ENCODE peak calls at places on chromosomes 4 and X, in seven cellular contexts. O, C, J, I, G, Z and K are unnamed samples.
A peak's percentile ranks its signal among the peaks of the same experiment; 100 is the strongest.

GRCh38 chr4:114180481-114180880 is 201.0 kb upstream of the ARSJ start:
- DNase-seq in O (peak; percentile 58), C (peak; percentile 78), J (peak; percentile 83), I (no peak), G (no peak), Z (no peak), K (peak; percentile 16)

GRCh38 chrX:29225670-29226069 is 638.4 kb downstream of the IL1RAPL1 start:
- DNase-seq in O (no peak), C (peak; percentile 18), J (no peak), I (no peak), G (no peak), Z (no peak), K (no peak)

GRCh38 chr4:23857353-23857752 is 32.5 kb downstream of the PPARGC1A start:
- DNase-seq in O (no peak), C (peak; percentile 3), J (peak; percentile 56), I (no peak), G (no peak), Z (no peak), K (no peak)

GRCh38 chrX:154758696-154759095 is 4.0 kb upstream of the DKC1 start:
- DNase-seq in O (no peak), C (no peak), J (no peak), I (no peak), G (no peak), Z (peak; percentile 43), K (no peak)

GRCh38 chr4:141919648-141920047 is 283.3 kb downstream of the IL15 start:
- DNase-seq in O (no peak), C (no peak), J (no peak), I (no peak), G (no peak), Z (no peak), K (no peak)

GRCh38 chr4:139736257-139736626 is 70.6 kb downstream of the MGST2 start:
- DNase-seq in O (no peak), C (no peak), J (no peak), I (no peak), G (no peak), Z (no peak), K (no peak)

GRCh38 chr4:156346959-156347385 is 393.3 kb upstream of the CTSO start:
- DNase-seq in O (no peak), C (no peak), J (no peak), I (no peak), G (no peak), Z (no peak), K (no peak)

GRCh38 chr4:95243892-95244291 is 304.9 kb downstream of the UNC5C start:
- DNase-seq in O (no peak), C (no peak), J (no peak), I (no peak), G (no peak), Z (no peak), K (no peak)

GRCh38 chrX:26037367-26037766 is 100.8 kb upstream of the MAGEB18 start:
- DNase-seq in O (no peak), C (no peak), J (no peak), I (no peak), G (no peak), Z (no peak), K (no peak)

GRCh38 chrX:145848857-145849256 is 31.2 kb downstream of the SLITRK2 start:
- DNase-seq in O (no peak), C (no peak), J (no peak), I (no peak), G (no peak), Z (peak; percentile 56), K (no peak)

GRCh38 chrX:39602226-39602625 is 495.5 kb downstream of the BCOR start:
- DNase-seq in O (no peak), C (no peak), J (no peak), I (no peak), G (no peak), Z (no peak), K (no peak)

GRCh38 chr4:161343188-161343950 is 820.4 kb downstream of the FSTL5 start:
- DNase-seq in O (no peak), C (no peak), J (no peak), I (no peak), G (no peak), Z (no peak), K (no peak)

GRCh38 chrX:131762802-131763234 is 218.9 kb downstream of the OR13H1 start:
- DNase-seq in O (no peak), C (peak; percentile 64), J (no peak), I (no peak), G (no peak), Z (no peak), K (no peak)

GRCh38 chrX:77160301-77160700 is 286.9 kb upstream of the FGF16 start:
- DNase-seq in O (no peak), C (no peak), J (no peak), I (no peak), G (no peak), Z (peak; percentile 66), K (no peak)

GRCh38 chrX:37060999-37061398 is 52.8 kb downstream of the FAM47C start:
- DNase-seq in O (no peak), C (peak; percentile 22), J (peak; percentile 62), I (no peak), G (no peak), Z (no peak), K (no peak)

GRCh38 chr4:153152453-153153338 is 51.5 kb upstream of the TRIM2 start:
- DNase-seq in O (peak; percentile 75), C (no peak), J (peak; percentile 48), I (no peak), G (no peak), Z (peak; percentile 81), K (peak; percentile 32)

GRCh38 chr4:80097395-80098177 is 24.6 kb upstream of the ANTXR2 start:
- DNase-seq in O (no peak), C (peak; percentile 42), J (peak; percentile 94), I (peak; percentile 70), G (no peak), Z (no peak), K (peak; percentile 56)

GRCh38 chr4:108135549-108136209 is 33.1 kb downstream of the LEF1 start:
- DNase-seq in O (no peak), C (no peak), J (no peak), I (no peak), G (no peak), Z (no peak), K (no peak)

GRCh38 chr4:142293536-142293935 is 552.6 kb downstream of the INPP4B start:
- DNase-seq in O (no peak), C (peak; percentile 56), J (peak; percentile 60), I (no peak), G (no peak), Z (no peak), K (no peak)

GRCh38 chrX:120358687-120359086 is 3.2 kb upstream of the ATP1B4 start:
- DNase-seq in O (no peak), C (peak; percentile 52), J (no peak), I (no peak), G (no peak), Z (no peak), K (no peak)

GRCh38 chrX:46917634-46918033 is 5.4 kb downstream of the JADE3 start:
- DNase-seq in O (no peak), C (no peak), J (no peak), I (no peak), G (no peak), Z (no peak), K (no peak)

GRCh38 chr4:40231464-40231863 is 34.6 kb downstream of the RHOH start:
- DNase-seq in O (no peak), C (no peak), J (no peak), I (no peak), G (no peak), Z (no peak), K (no peak)

GRCh38 chr4:40225497-40225896 is 28.7 kb downstream of the RHOH start:
- DNase-seq in O (no peak), C (no peak), J (no peak), I (no peak), G (no peak), Z (no peak), K (no peak)

GRCh38 chr4:40227284-40227683 is 30.5 kb downstream of the RHOH start:
- DNase-seq in O (no peak), C (no peak), J (no peak), I (no peak), G (no peak), Z (no peak), K (no peak)

GRCh38 chr4:40232610-40233009 is 35.8 kb downstream of the RHOH start:
- DNase-seq in O (no peak), C (no peak), J (no peak), I (no peak), G (no peak), Z (no peak), K (no peak)

GRCh38 chr4:40228497-40229365 is 31.9 kb downstream of the RHOH start:
- DNase-seq in O (no peak), C (no peak), J (no peak), I (no peak), G (no peak), Z (no peak), K (no peak)
- H3K36me3 ChIP-seq in O (no peaks in the 10 kb centered on the region), C (no peaks in the 10 kb centered on the region), J (no peaks in the 10 kb centered on the region), I (no peaks in the 10 kb centered on the region), G (no peaks in the 10 kb centered on the region), Z (peaks cover 49% of the 10 kb centered on the region), K (no peaks in the 10 kb centered on the region)

DNA sequence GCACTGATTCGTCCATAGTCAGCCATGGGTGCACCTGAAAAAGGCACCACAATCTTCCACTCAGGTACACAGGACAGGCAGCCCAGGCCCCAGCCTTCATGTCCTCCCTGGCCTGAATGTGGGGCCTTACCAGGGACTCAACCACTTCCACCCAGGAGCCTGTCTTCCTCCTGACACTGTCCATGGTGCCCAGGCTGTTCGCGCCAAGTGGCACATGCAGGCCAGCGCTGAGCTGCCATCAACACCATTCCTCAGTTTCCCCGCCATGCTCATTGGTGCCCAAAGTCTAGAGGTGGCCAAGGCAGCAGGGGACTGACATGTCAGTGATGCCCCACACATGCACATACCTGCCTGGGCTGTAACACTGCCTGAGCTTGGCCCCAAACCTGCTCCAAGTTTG is 322.2 kb upstream of the POU3F4 start:
- DNase-seq in O (no peak), C (no peak), J (no peak), I (no peak), G (no peak), Z (no peak), K (no peak)
- H3K27me3 ChIP-seq in O (no peaks in the 10 kb centered on the region), C (no peaks in the 10 kb centered on the region), J (no peaks in the 10 kb centered on the region), I (no peaks in the 10 kb centered on the region), G (no peaks in the 10 kb centered on the region), Z (no peaks in the 10 kb centered on the region), K (no peaks in the 10 kb centered on the region)

DNA sequence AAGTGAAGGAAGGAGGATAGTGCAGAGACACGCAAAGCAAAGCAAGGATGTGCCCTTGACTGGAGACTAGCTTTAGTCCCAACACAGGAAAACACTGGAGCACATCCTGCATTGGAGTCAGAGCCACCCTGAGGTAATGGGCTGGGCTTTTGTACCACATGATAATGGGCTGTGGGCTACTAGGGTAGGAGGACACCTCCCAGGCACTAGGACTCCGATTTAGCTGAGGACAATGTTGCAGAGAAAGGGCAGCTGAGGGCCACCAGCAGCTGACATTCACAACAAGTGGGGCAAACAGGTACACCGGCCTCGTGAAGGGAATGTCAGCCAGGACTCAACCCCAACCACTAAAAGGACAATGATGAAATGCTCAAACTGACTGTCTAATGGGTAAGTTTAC is 10.2 kb downstream of the SDAD1 start:
- DNase-seq in O (no peak), C (no peak), J (no peak), I (no peak), G (no peak), Z (no peak), K (no peak)
- H3K36me3 ChIP-seq in O (peaks cover 65% of the 10 kb centered on the region), C (peaks cover 33% of the 10 kb centered on the region), J (peaks cover 24% of the 10 kb centered on the region), I (peaks cover 6% of the 10 kb centered on the region), G (peaks cover 68% of the 10 kb centered on the region), Z (peaks cover 82% of the 10 kb centered on the region), K (peaks cover 69% of the 10 kb centered on the region)

DNA sequence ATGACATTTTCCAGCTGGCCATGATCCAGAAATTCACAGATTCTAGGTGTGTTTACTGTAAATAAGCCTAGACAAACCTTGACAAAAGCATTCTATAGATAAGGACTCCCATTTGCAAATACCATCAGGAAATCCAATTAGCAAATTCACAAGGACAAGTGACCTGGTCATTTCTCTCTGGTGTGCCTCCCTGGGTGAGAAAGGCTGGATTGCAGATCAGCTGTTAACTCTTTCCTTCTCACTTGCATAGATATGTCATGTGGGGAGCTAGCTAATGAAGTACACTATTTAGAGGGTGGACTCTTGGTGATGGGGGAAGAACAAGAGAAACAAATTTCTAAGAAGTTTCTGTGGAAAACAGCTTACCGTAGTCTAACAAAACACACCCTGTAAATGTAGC is 58.9 kb downstream of the MOSPD2 start:
- DNase-seq in O (no peak), C (no peak), J (no peak), I (no peak), G (no peak), Z (no peak), K (no peak)
- H3K27me3 ChIP-seq in O (no peaks in the 10 kb centered on the region), C (no peaks in the 10 kb centered on the region), J (no peaks in the 10 kb centered on the region), I (no peaks in the 10 kb centered on the region), G (no peaks in the 10 kb centered on the region), Z (no peaks in the 10 kb centered on the region), K (no peaks in the 10 kb centered on the region)